ENCODE peak calls at places on chromosomes 11 and 22, in ten cellular contexts. One of them, this sample, is unnamed.

GRCh38 chr11:129444274-129444673 is 68.6 kb downstream of the BARX2 start:
- DNase-seq in OCI-LY7: no peak
- DNase-seq in AG09309: no peak
- DNase-seq in neural progenitor cell: no peak
- DNase-seq in kidney: no peak
- DNase-seq in heart left ventricle: no peak
- DNase-seq in A549: no peak
- DNase-seq in hepatocyte: no peak
- DNase-seq in gastrocnemius medialis: no peak
- DNase-seq in colonic mucosa: no peak
- DNase-seq in this sample: no peak

GRCh38 chr22:19495562-19496323 is 16.0 kb downstream of the CDC45 start:
- DNase-seq in A549: no peak
- DNase-seq in neural progenitor cell: no peak
- DNase-seq in gastrocnemius medialis: no peak
- DNase-seq in heart left ventricle: no peak
- DNase-seq in colonic mucosa: no peak
- DNase-seq in hepatocyte: no peak
- DNase-seq in kidney: no peak
- DNase-seq in OCI-LY7: peak; percentile 40
- DNase-seq in AG09309: peak; percentile 10
- DNase-seq in this sample: no peak

GRCh38 chr22:19568337-19569311 is 44.4 kb upstream of the CLDN5 start:
- DNase-seq in neural progenitor cell: no peak
- DNase-seq in colonic mucosa: no peak
- DNase-seq in kidney: no peak
- DNase-seq in AG09309: peak; percentile 93
- DNase-seq in heart left ventricle: peak; percentile 56
- DNase-seq in A549: no peak
- DNase-seq in gastrocnemius medialis: no peak
- DNase-seq in OCI-LY7: no peak
- DNase-seq in hepatocyte: no peak
- DNase-seq in this sample: peak; percentile 62

GRCh38 chr11:26137651-26138050 is 194.3 kb upstream of the ANO3 start:
- DNase-seq in AG09309: no peak
- DNase-seq in hepatocyte: no peak
- DNase-seq in kidney: no peak
- DNase-seq in gastrocnemius medialis: no peak
- DNase-seq in OCI-LY7: no peak
- DNase-seq in colonic mucosa: no peak
- DNase-seq in neural progenitor cell: no peak
- DNase-seq in heart left ventricle: no peak
- DNase-seq in A549: no peak
- DNase-seq in this sample: no peak

GRCh38 chr11:13042873-13043338 is 33.8 kb downstream of the RASSF10 start:
- DNase-seq in A549: no peak
- DNase-seq in kidney: no peak
- DNase-seq in heart left ventricle: no peak
- DNase-seq in colonic mucosa: no peak
- DNase-seq in gastrocnemius medialis: no peak
- DNase-seq in neural progenitor cell: no peak
- DNase-seq in AG09309: no peak
- DNase-seq in OCI-LY7: no peak
- DNase-seq in hepatocyte: peak; percentile 28
- DNase-seq in this sample: no peak

GRCh38 chr11:66862559-66863037 is 5.7 kb downstream of the LRFN4 start:
- DNase-seq in AG09309: no peak
- DNase-seq in colonic mucosa: no peak
- DNase-seq in A549: no peak
- DNase-seq in neural progenitor cell: no peak
- DNase-seq in kidney: peak; percentile 63
- DNase-seq in hepatocyte: no peak
- DNase-seq in heart left ventricle: no peak
- DNase-seq in OCI-LY7: no peak
- DNase-seq in gastrocnemius medialis: no peak
- DNase-seq in this sample: no peak

GRCh38 chr22:27419473-27419872 is 382.1 kb downstream of the MN1 start:
- DNase-seq in OCI-LY7: no peak
- DNase-seq in A549: no peak
- DNase-seq in colonic mucosa: no peak
- DNase-seq in AG09309: no peak
- DNase-seq in neural progenitor cell: no peak
- DNase-seq in hepatocyte: no peak
- DNase-seq in kidney: no peak
- DNase-seq in heart left ventricle: no peak
- DNase-seq in gastrocnemius medialis: no peak
- DNase-seq in this sample: no peak

GRCh38 chr22:19806213-19807160 is 45.9 kb downstream of the TBX1 start:
- DNase-seq in AG09309: no peak
- DNase-seq in neural progenitor cell: no peak
- DNase-seq in kidney: peak; percentile 90
- DNase-seq in colonic mucosa: peak; percentile 92
- DNase-seq in gastrocnemius medialis: peak; percentile 12
- DNase-seq in A549: peak; percentile 50
- DNase-seq in heart left ventricle: no peak
- DNase-seq in OCI-LY7: no peak
- DNase-seq in hepatocyte: peak; percentile 16
- DNase-seq in this sample: no peak

GRCh38 chr11:34028407-34028804 is 23.1 kb upstream of the CAPRIN1 start:
- DNase-seq in kidney: no peak
- DNase-seq in AG09309: no peak
- DNase-seq in neural progenitor cell: no peak
- DNase-seq in hepatocyte: peak; percentile 10
- DNase-seq in heart left ventricle: peak; percentile 36
- DNase-seq in colonic mucosa: peak; percentile 28
- DNase-seq in OCI-LY7: no peak
- DNase-seq in gastrocnemius medialis: peak; percentile 29
- DNase-seq in A549: no peak
- DNase-seq in this sample: peak; percentile 6

GRCh38 chr11:45665933-45666647 is 668 bp upstream of the CHST1 start:
- DNase-seq in A549: no peak
- DNase-seq in AG09309: no peak
- DNase-seq in OCI-LY7: no peak
- DNase-seq in hepatocyte: no peak
- DNase-seq in colonic mucosa: no peak
- DNase-seq in heart left ventricle: no peak
- DNase-seq in kidney: peak; percentile 62
- DNase-seq in gastrocnemius medialis: peak; percentile 54
- DNase-seq in neural progenitor cell: no peak
- DNase-seq in this sample: no peak

DNA sequence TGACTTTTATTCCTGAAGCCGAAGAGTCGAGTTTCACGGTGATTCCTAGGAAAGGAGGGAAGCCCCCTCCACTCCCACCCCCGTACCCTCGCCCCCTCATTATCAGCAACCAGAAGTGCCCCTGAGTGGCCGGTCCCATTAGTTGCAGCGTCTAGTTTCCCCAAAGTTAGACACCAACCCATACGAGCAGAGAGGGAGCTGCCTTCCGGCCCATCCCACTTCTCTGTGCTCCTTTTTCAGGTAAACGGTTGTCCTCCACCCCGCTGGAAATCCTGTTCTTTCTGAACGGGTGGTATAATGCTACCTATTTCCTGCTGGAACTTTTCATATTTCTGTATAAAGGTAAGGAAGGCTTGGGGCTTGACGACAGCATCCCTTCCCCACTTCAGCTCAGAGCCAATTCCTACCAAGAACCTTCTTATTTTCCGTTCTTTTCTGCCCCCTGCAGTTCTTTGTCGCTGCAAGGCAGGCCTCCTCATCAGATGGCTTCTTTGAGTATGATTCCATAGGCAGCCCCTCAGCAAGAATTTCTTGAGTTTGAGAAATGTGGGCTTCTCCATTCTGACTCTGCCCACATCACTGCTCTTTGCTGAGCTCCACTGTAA is 706 bp downstream of the TMEM216 start:
- DNase-seq in gastrocnemius medialis: no peak
- DNase-seq in kidney: no peak
- DNase-seq in neural progenitor cell: peak; percentile 22
- DNase-seq in hepatocyte: peak; percentile 48
- DNase-seq in heart left ventricle: no peak
- DNase-seq in colonic mucosa: peak; percentile 34
- DNase-seq in A549: peak; percentile 35
- DNase-seq in AG09309: no peak
- DNase-seq in OCI-LY7: peak; percentile 32
- DNase-seq in this sample: no peak
- TF ChIP-seq CTCF in gastrocnemius medialis: no peak
- TF ChIP-seq CTCF in kidney: no peak
- TF ChIP-seq CTCF in neural progenitor cell: no peak
- TF ChIP-seq CTCF in hepatocyte: peak; percentile 36
- TF ChIP-seq CTCF in heart left ventricle: no peak
- TF ChIP-seq CTCF in colonic mucosa: no peak
- TF ChIP-seq CTCF in A549: peak; percentile 32
- TF ChIP-seq CTCF in AG09309: peak; percentile 47
- TF ChIP-seq CTCF in OCI-LY7: peak; percentile 64
- TF ChIP-seq CTCF in this sample: peak; percentile 27

GRCh38 chr22:41920271-41920976 is 5.5 kb upstream of the SHISA8 start:
- DNase-seq in neural progenitor cell: no peak
- DNase-seq in OCI-LY7: peak; percentile 77
- DNase-seq in A549: no peak
- DNase-seq in kidney: no peak
- DNase-seq in AG09309: no peak
- DNase-seq in heart left ventricle: no peak
- DNase-seq in hepatocyte: no peak
- DNase-seq in gastrocnemius medialis: no peak
- DNase-seq in colonic mucosa: no peak
- DNase-seq in this sample: no peak
- H3K4me3 ChIP-seq in neural progenitor cell: no peak overlapping the region
- H3K4me3 ChIP-seq in OCI-LY7: peak overlapping the region; percentile 59
- H3K4me3 ChIP-seq in A549: no peak overlapping the region
- H3K4me3 ChIP-seq in kidney: no peak overlapping the region
- H3K4me3 ChIP-seq in AG09309: no peak overlapping the region
- H3K4me3 ChIP-seq in heart left ventricle: peak overlapping the region; percentile 54
- H3K4me3 ChIP-seq in hepatocyte: no peak overlapping the region
- H3K4me3 ChIP-seq in gastrocnemius medialis: peak overlapping the region; percentile 67
- H3K4me3 ChIP-seq in colonic mucosa: peak overlapping the region; percentile 42
- H3K4me3 ChIP-seq in this sample: no peak overlapping the region

DNA sequence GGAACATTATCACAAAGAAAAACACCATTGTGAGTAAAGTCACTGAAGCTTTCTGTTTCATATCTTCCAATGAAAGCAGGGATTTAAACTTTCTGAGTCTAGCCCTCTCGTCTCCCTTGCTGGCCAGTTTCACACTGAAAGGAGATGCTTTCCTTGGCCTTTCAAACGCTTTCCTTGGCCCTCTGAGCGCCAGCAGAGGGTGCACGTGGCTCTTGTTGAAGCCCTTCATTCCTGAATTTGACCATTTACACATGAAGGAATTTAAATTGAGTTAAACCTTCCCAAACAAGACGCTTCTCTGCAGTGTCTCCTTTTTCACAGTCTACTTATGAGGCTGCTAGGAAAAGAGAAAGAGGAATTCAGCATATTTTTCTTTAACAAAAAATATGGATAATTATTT is 21.5 kb downstream of the NNMT start:
- DNase-seq in AG09309: no peak
- DNase-seq in gastrocnemius medialis: no peak
- DNase-seq in kidney: no peak
- DNase-seq in colonic mucosa: peak; percentile 40
- DNase-seq in A549: no peak
- DNase-seq in heart left ventricle: peak; percentile 32
- DNase-seq in neural progenitor cell: peak; percentile 82
- DNase-seq in hepatocyte: peak; percentile 35
- DNase-seq in OCI-LY7: peak; percentile 16
- DNase-seq in this sample: peak; percentile 71
- TF ChIP-seq CTCF in AG09309: peak; percentile 49
- TF ChIP-seq CTCF in gastrocnemius medialis: no peak
- TF ChIP-seq CTCF in kidney: peak; percentile 44
- TF ChIP-seq CTCF in colonic mucosa: no peak
- TF ChIP-seq CTCF in A549: peak; percentile 47
- TF ChIP-seq CTCF in heart left ventricle: no peak
- TF ChIP-seq CTCF in neural progenitor cell: peak; percentile 72
- TF ChIP-seq CTCF in hepatocyte: peak; percentile 42
- TF ChIP-seq CTCF in OCI-LY7: peak; percentile 59
- TF ChIP-seq CTCF in this sample: peak; percentile 64

GRCh38 chr11:118910309-118911112 is 15.2 kb downstream of the BCL9L start:
- DNase-seq in kidney: peak; percentile 95
- DNase-seq in AG09309: peak; percentile 91
- DNase-seq in OCI-LY7: no peak
- DNase-seq in A549: no peak
- DNase-seq in colonic mucosa: no peak
- DNase-seq in hepatocyte: peak; percentile 93
- DNase-seq in neural progenitor cell: peak; percentile 95
- DNase-seq in heart left ventricle: peak; percentile 88
- DNase-seq in gastrocnemius medialis: peak; percentile 86
- DNase-seq in this sample: peak; percentile 86

GRCh38 chr11:118911880-118912741 is 13.6 kb downstream of the BCL9L start:
- DNase-seq in neural progenitor cell: peak; percentile 78
- DNase-seq in AG09309: no peak
- DNase-seq in kidney: peak; percentile 95
- DNase-seq in gastrocnemius medialis: peak; percentile 86
- DNase-seq in colonic mucosa: peak; percentile 90
- DNase-seq in OCI-LY7: no peak
- DNase-seq in A549: no peak
- DNase-seq in hepatocyte: peak; percentile 96
- DNase-seq in heart left ventricle: peak; percentile 87
- DNase-seq in this sample: peak; percentile 93

GRCh38 chr11:118912742-118913410 is 12.8 kb downstream of the BCL9L start:
- DNase-seq in A549: no peak
- DNase-seq in colonic mucosa: peak; percentile 66
- DNase-seq in neural progenitor cell: no peak
- DNase-seq in heart left ventricle: no peak
- DNase-seq in OCI-LY7: no peak
- DNase-seq in AG09309: no peak
- DNase-seq in kidney: peak; percentile 75
- DNase-seq in gastrocnemius medialis: no peak
- DNase-seq in hepatocyte: peak; percentile 49
- DNase-seq in this sample: no peak

GRCh38 chr11:118909619-118910308 is 16.0 kb downstream of the BCL9L start:
- DNase-seq in OCI-LY7: no peak
- DNase-seq in AG09309: no peak
- DNase-seq in hepatocyte: no peak
- DNase-seq in colonic mucosa: no peak
- DNase-seq in kidney: no peak
- DNase-seq in heart left ventricle: no peak
- DNase-seq in gastrocnemius medialis: no peak
- DNase-seq in A549: no peak
- DNase-seq in neural progenitor cell: no peak
- DNase-seq in this sample: peak; percentile 33

DNA sequence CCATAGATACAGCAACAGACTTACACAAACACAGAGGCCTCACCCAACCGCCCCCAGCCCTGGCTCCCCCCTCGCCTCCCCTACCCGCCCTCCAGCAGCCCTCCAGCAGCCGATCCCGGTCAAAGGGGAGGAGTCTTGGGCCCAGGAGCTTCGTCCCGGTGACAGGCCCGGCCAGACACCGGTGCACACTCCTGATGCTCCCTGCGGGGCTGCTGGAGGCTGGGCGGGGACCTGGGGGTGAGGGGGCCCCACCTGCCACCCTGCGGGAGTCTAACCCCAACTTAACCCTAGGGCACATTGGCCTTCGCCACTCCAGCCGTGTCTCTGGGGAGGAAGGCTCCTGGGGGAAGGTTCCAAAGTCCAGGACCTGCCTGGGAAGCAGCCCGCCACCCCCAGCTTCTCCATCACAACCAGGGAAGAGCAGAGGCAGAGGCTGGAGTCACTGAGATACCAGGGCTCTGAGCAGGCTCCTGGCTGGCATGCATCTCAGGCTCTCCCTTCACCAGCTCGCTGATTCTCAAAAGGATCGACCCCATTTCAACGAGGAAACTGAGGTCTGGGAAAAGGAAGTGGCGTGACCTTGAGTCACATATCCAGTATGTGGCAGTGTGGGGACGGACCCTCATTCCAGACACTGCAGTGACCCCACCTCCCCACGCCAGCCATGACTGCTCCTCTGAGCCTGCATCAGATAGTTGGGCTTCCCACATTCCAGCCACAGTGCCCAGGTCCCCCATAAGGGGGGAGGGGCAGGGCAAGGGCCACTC is 14.4 kb downstream of the BCL9L start:
- DNase-seq in OCI-LY7: no peak
- DNase-seq in hepatocyte: peak; percentile 88
- DNase-seq in AG09309: no peak
- DNase-seq in kidney: peak; percentile 83
- DNase-seq in heart left ventricle: no peak
- DNase-seq in gastrocnemius medialis: no peak
- DNase-seq in A549: no peak
- DNase-seq in neural progenitor cell: peak; percentile 55
- DNase-seq in colonic mucosa: peak; percentile 77
- DNase-seq in this sample: peak; percentile 60
- H3K4me3 ChIP-seq in OCI-LY7: no peak overlapping the region
- H3K4me3 ChIP-seq in hepatocyte: peak overlapping the region; percentile 24
- H3K4me3 ChIP-seq in AG09309: peak overlapping the region; percentile 12
- H3K4me3 ChIP-seq in kidney: no peak overlapping the region
- H3K4me3 ChIP-seq in heart left ventricle: peak overlapping the region; percentile 59
- H3K4me3 ChIP-seq in gastrocnemius medialis: peak overlapping the region; percentile 45
- H3K4me3 ChIP-seq in A549: peak overlapping the region; percentile 52
- H3K4me3 ChIP-seq in neural progenitor cell: peak overlapping the region; percentile 36
- H3K4me3 ChIP-seq in colonic mucosa: peak overlapping the region; percentile 17
- H3K4me3 ChIP-seq in this sample: no peak overlapping the region